ENCODE peak calls at places on chromosomes 2 and 18, in six cellular contexts. A, Q, M, B, D and K are unnamed samples.

GRCh38 chr2:190841707-190842505 is 38.7 kb upstream of the GLS start:
- DNase-seq in A (peak; percentile 44), Q (peak; percentile 41), M (peak; percentile 56), D (no peak), B (peak; percentile 75), K (no peak)

GRCh38 chr2:49616800-49617199 is 462.5 kb upstream of the FSHR start:
- DNase-seq in M (peak; percentile 13), B (peak; percentile 1), D (no peak), A (peak; percentile 25), Q (peak; percentile 16), K (no peak)

GRCh38 chr2:7604456-7604855 is 687.2 kb downstream of the RNF144A start:
- DNase-seq in B (no peak), D (no peak), A (no peak), M (peak; percentile 5), Q (no peak), K (no peak)

GRCh38 chr2:73640946-73641766 is 1.1 kb downstream of the NAT8 start:
- DNase-seq in Q (no peak), M (no peak), D (no peak), A (no peak), B (no peak), K (no peak)

GRCh38 chr18:31648966-31649429 is 35.4 kb downstream of the B4GALT6 start:
- DNase-seq in D (no peak), B (peak; percentile 68), Q (peak; percentile 45), M (peak; percentile 63), A (peak; percentile 36), K (no peak)

GRCh38 chr2:97741686-97742085 is 28.3 kb downstream of the ZAP70 start:
- DNase-seq in B (no peak), D (no peak), Q (no peak), M (no peak), A (no peak), K (no peak)

GRCh38 chr2:136242687-136243277 is 124.8 kb upstream of the CXCR4 start:
- DNase-seq in Q (no peak), A (no peak), M (peak; percentile 16), D (no peak), B (peak; percentile 16), K (peak; percentile 84)

GRCh38 chr2:151808258-151809072 is 19.8 kb downstream of the ARL5A start:
- DNase-seq in Q (peak; percentile 56), A (peak; percentile 45), D (no peak), M (peak; percentile 47), B (peak; percentile 14), K (no peak)

GRCh38 chr2:66577331-66578041 is 142.6 kb downstream of the MEIS1 start:
- DNase-seq in M (peak; percentile 29), B (no peak), D (peak; percentile 20), A (no peak), Q (no peak), K (no peak)
- TF ChIP-seq CTCF in M (no peak), B (no peak), D (no peak), A (no peak), Q (no peak), K (no peak)

GRCh38 chr2:168194784-168195522 is 52.4 kb downstream of the STK39 start:
- DNase-seq in B (no peak), D (no peak), Q (no peak), A (no peak), M (peak; percentile 70), K (peak; percentile 79)
- TF ChIP-seq CTCF in B (no peak), D (no peak), Q (no peak), A (no peak), M (no peak), K (no peak)

GRCh38 chr2:10266133-10266620 is 36.5 kb upstream of the HPCAL1 start:
- DNase-seq in Q (no peak), A (peak; percentile 8), B (peak; percentile 35), D (no peak), M (peak; percentile 70), K (peak; percentile 6)
- TF ChIP-seq CTCF in Q (no peak), A (no peak), B (no peak), D (no peak), M (peak; percentile 18), K (no peak)

DNA sequence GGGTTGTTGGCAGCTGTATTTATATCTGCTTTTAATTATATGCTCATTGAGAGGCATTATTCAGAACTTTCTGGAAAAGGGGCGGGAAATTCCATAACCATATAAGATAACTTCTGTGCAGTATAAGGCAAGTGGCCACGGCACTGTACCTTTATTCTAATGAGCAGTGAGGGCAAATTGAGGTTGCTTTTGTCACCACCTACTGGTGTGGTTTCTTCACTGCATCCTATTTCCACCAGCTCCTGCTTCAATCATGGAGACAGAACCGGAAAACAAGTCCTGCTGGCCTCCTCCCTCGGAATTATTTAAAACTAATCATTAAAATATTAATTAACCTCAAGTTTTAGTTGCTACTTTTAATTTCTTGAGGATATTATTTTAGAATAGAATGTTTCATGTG is 759.4 kb downstream of the CBLN2 start:
- DNase-seq in Q (peak; percentile 5), A (peak; percentile 18), D (no peak), B (no peak), M (peak; percentile 5), K (no peak)
- TF ChIP-seq CTCF in Q (peak; percentile 50), A (peak; percentile 46), D (peak; percentile 55), B (peak; percentile 44), M (peak; percentile 32), K (peak; percentile 33)

GRCh38 chr18:63579643-63580042 is 7.5 kb upstream of the SERPINB13 start:
- DNase-seq in A (no peak), B (no peak), M (no peak), Q (no peak), D (no peak), K (no peak)
- TF ChIP-seq CTCF in A (no peak), B (no peak), M (no peak), Q (no peak), D (no peak), K (no peak)

DNA sequence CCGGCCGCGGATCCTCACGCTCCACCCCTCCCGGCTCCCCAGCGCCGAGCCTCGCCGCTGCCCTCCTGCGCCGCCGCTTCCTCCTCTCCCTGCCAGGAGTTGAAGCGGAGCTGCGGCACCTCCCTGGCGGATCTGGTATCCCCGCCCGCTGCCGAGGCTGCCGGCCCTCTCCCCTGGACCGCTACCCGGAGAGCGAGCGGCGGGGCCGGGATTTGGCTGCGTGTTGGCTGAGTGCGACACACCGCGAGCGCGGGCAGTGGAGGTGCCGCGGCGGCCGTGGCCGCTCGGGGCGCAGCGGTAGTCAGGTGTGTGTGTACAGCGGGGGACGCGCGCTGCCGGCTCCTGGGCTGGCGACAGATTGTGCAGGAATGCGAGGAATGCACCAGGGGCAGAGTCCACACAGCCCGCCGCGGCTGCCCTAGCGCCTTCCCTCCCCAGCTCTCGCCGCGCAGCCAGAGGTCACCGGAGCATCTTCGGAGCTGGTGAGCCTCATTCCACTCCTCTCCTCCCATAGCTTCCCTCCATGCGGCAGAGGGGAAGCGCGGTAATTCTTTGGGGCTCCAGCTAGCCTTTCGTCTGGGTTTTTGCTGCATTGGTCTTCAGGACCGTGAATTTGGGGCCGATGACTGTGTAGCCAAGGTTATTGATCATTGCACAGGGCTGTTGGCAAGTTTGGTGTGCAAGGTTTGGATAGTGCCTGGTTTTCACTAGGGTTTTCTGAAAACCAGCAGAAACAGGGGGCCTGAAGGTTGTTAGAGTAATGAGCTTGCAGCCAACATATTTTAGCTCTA is 1.3 kb downstream of the PKP4 start:
- DNase-seq in M (peak; percentile 20), B (peak; percentile 45), Q (peak; percentile 60), D (peak; percentile 56), A (peak; percentile 65), K (no peak)
- TF ChIP-seq CTCF in M (no peak), B (no peak), Q (peak; percentile 1), D (peak; percentile 60), A (peak; percentile 28), K (peak; percentile 45)

GRCh38 chr2:25567406-25567805 is 106.0 kb downstream of the DTNB start:
- DNase-seq in Q (peak; percentile 73), D (no peak), M (peak; percentile 60), A (peak; percentile 67), B (peak; percentile 38), K (no peak)
- TF ChIP-seq CTCF in Q (peak; percentile 40), D (peak; percentile 70), M (peak; percentile 52), A (peak; percentile 44), B (peak; percentile 50), K (peak; percentile 59)

GRCh38 chr2:163565192-163565591 is 170.6 kb downstream of the FIGN start:
- DNase-seq in D (no peak), A (no peak), B (no peak), M (peak; percentile 6), Q (no peak), K (no peak)
- TF ChIP-seq CTCF in D (no peak), A (no peak), B (no peak), M (no peak), Q (no peak), K (no peak)

GRCh38 chr2:72363406-72363805 is 215.7 kb upstream of the CYP26B1 start:
- DNase-seq in D (no peak), Q (no peak), B (no peak), M (no peak), A (no peak), K (no peak)

GRCh38 chr2:72367530-72368225 is 220.0 kb upstream of the CYP26B1 start:
- DNase-seq in M (peak; percentile 91), D (no peak), B (peak; percentile 80), Q (peak; percentile 98), A (peak; percentile 97), K (no peak)
- TF ChIP-seq CTCF in M (peak; percentile 51), D (no peak), B (no peak), Q (peak; percentile 69), A (peak; percentile 58), K (no peak)

DNA sequence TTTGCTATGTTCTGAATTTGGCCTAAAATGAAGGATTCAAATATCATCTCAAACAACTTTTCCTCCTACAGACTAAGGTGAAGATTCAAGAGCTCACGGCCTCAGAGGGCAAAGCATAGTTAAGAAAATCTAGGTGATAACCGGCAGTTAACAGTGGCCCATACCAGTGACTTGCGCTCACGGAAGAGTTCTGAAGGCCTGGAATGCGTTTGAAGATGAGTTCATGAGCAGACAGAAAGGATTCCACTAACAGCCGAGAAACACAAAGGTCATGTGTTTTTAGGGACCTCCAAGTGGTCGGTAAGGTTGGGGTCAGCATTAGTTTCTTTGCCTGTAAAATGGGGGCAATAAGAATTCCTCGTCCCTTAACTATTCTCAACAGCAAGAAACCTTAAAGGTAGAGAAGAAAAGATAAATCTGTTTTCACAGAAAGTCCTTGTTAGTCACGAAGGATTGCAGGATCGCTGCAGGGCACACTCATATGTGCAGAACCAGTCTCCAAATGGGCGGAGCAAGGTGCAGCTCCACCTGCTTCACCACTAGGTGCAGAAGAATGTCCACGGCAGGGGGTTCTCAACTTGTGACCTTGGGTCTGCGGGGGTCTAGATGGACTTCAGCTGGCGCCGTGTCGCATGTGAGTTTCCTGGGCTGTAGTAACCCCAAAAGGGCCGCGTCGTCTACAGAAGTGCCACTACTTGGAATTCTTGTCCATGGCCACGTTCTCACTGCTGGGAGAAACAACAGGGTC is 708 bp upstream of the RPIA start:
- DNase-seq in A (no peak), Q (peak; percentile 16), D (no peak), B (peak; percentile 2), M (peak; percentile 11), K (peak; percentile 87)
- TF ChIP-seq CTCF in A (peak; percentile 9), Q (peak; percentile 26), D (peak; percentile 49), B (no peak), M (no peak), K (no peak)